ENCODE peak calls at places on chromosome 5, in nine cellular contexts. I, E, A, S, M, L, X, N and R are unnamed samples.

GRCh38 chr5:32223972-32224608 is 50.0 kb upstream of the GOLPH3 start:
- DNase-seq in I (no peak), E (peak; percentile 78), A (no peak), S (no peak), M (no peak), L (no peak), X (peak; percentile 48), N (peak; percentile 43), R (no peak)

GRCh38 chr5:78727786-78728761 is 79.5 kb upstream of the LHFPL2 start:
- DNase-seq in I (no peak), E (no peak), A (no peak), S (no peak), M (no peak), L (peak; percentile 36), X (no peak), N (no peak), R (no peak)

GRCh38 chr5:56601641-56602071 is 213.7 kb upstream of the MAP3K1 start:
- DNase-seq in I (no peak), E (peak; percentile 43), A (no peak), S (no peak), M (no peak), L (no peak), X (no peak), N (no peak), R (no peak)

GRCh38 chr5:88674262-88675158 is 208.5 kb downstream of the MEF2C start:
- DNase-seq in I (no peak), E (peak; percentile 56), A (no peak), S (no peak), M (no peak), L (no peak), X (no peak), N (no peak), R (no peak)

GRCh38 chr5:36644727-36645126 is 38.3 kb downstream of the SLC1A3 start:
- DNase-seq in I (no peak), E (no peak), A (no peak), S (no peak), M (no peak), L (no peak), X (no peak), N (no peak), R (no peak)

GRCh38 chr5:9617739-9618504 is 12.2 kb downstream of the TAS2R1 start:
- DNase-seq in I (no peak), E (no peak), A (no peak), S (no peak), M (no peak), L (no peak), X (no peak), N (no peak), R (no peak)

GRCh38 chr5:24110019-24110615 is 534.7 kb downstream of the CDH10 start:
- DNase-seq in I (no peak), E (peak; percentile 32), A (no peak), S (no peak), M (no peak), L (no peak), X (no peak), N (no peak), R (no peak)

GRCh38 chr5:88666761-88667186 is 216.2 kb downstream of the MEF2C start:
- DNase-seq in I (no peak), E (no peak), A (no peak), S (no peak), M (no peak), L (no peak), X (no peak), N (no peak), R (no peak)

GRCh38 chr5:35415305-35415704 is 185.0 kb upstream of the PRLR start:
- DNase-seq in I (no peak), E (no peak), A (no peak), S (no peak), M (no peak), L (no peak), X (no peak), N (no peak), R (no peak)

GRCh38 chr5:139690385-139691274 is 42.5 kb downstream of the CXXC5 start:
- DNase-seq in I (no peak), E (peak; percentile 62), A (peak; percentile 75), S (no peak), M (peak; percentile 83), L (no peak), X (no peak), N (no peak), R (no peak)

GRCh38 chr5:111224561-111224989 is 391 bp downstream of the CAMK4 start:
- DNase-seq in I (no peak), E (no peak), A (no peak), S (no peak), M (no peak), L (no peak), X (no peak), N (no peak), R (no peak)

GRCh38 chr5:56589486-56589870 is 225.9 kb upstream of the MAP3K1 start:
- DNase-seq in I (no peak), E (no peak), A (no peak), S (no peak), M (no peak), L (no peak), X (no peak), N (no peak), R (no peak)

GRCh38 chr5:141476132-141476909 is 555 bp downstream of the PCDHGC3 start:
- DNase-seq in I (peak; percentile 69), E (peak; percentile 31), A (peak; percentile 74), S (peak; percentile 18), M (peak; percentile 83), L (peak; percentile 72), X (peak; percentile 54), N (peak; percentile 49), R (peak; percentile 84)

GRCh38 chr5:94674841-94675382 is 56.4 kb downstream of the SLF1 start:
- DNase-seq in I (no peak), E (no peak), A (no peak), S (no peak), M (no peak), L (no peak), X (no peak), N (no peak), R (no peak)

GRCh38 chr5:150078802-150079654 is 7.3 kb downstream of the CSF1R start:
- DNase-seq in I (no peak), E (no peak), A (no peak), S (no peak), M (no peak), L (no peak), X (peak; percentile 9), N (no peak), R (peak; percentile 45)

GRCh38 chr5:147223951-147224791 is 10.7 kb upstream of the STK32A start:
- DNase-seq in I (no peak), E (peak; percentile 56), A (no peak), S (no peak), M (no peak), L (peak; percentile 67), X (no peak), N (no peak), R (no peak)

GRCh38 chr5:15702102-15702501 is 202.1 kb downstream of the FBXL7 start:
- DNase-seq in I (no peak), E (no peak), A (no peak), S (no peak), M (no peak), L (no peak), X (no peak), N (no peak), R (no peak)

DNA sequence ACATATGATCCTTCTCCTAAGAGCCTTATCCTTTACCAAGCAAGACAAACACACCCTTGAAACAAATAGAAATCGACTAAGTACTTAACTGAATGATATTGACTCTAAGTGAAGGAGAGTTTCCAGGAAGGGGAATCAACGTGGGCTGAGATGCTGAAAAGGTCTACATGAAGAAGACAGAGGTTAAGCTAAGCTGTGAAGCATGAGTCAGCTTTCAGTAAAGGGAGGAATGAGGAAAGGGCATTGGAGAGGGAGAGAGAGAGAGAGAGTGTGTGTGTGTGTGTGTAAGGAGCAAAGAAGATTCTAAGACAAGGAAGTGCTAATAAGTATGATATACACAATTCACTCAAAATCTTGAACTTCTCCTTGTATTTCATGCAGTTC is 83.6 kb upstream of the LIFR start:
- DNase-seq in I (no peak), E (no peak), A (no peak), S (no peak), M (no peak), L (no peak), X (no peak), N (no peak), R (no peak)
- H3K9me3 ChIP-seq in I (no peaks in the 10 kb centered on the region), E (no peaks in the 10 kb centered on the region), A (no peaks in the 10 kb centered on the region), S (no peaks in the 10 kb centered on the region), M (no peaks in the 10 kb centered on the region), L (no peaks in the 10 kb centered on the region), X (no peaks in the 10 kb centered on the region), N (no peaks in the 10 kb centered on the region), R (no peaks in the 10 kb centered on the region)

DNA sequence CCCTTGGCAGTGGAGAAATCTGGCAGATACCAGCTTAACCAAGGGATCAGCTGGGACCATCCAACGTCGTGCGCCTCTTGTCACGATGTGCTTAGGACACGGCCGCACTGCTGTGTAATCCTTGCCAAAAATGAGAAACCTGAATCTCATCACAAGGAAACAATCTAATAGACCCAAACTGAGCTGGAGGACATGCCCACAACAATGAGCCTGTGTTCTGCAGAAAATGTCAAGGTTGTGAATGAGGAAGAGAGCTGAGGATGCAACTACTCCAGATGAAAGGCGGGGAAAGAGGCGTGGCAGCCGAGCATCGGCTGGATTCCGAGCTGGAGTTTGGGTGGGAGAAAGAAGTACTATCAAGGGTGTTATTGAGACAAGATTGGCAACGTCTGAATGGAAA is 46.8 kb downstream of the DUSP1 start:
- DNase-seq in I (no peak), E (no peak), A (no peak), S (no peak), M (no peak), L (no peak), X (peak; percentile 79), N (no peak), R (no peak)
- H3K4me1 ChIP-seq in I (peaks cover 14% of the 10 kb centered on the region), E (peaks cover 5% of the 10 kb centered on the region), A (peaks cover 5% of the 10 kb centered on the region), S (peaks cover 2% of the 10 kb centered on the region), M (peaks cover 18% of the 10 kb centered on the region), L (no peaks in the 10 kb centered on the region), X (no peaks in the 10 kb centered on the region), N (peaks cover 21% of the 10 kb centered on the region), R (peaks cover 14% of the 10 kb centered on the region)

DNA sequence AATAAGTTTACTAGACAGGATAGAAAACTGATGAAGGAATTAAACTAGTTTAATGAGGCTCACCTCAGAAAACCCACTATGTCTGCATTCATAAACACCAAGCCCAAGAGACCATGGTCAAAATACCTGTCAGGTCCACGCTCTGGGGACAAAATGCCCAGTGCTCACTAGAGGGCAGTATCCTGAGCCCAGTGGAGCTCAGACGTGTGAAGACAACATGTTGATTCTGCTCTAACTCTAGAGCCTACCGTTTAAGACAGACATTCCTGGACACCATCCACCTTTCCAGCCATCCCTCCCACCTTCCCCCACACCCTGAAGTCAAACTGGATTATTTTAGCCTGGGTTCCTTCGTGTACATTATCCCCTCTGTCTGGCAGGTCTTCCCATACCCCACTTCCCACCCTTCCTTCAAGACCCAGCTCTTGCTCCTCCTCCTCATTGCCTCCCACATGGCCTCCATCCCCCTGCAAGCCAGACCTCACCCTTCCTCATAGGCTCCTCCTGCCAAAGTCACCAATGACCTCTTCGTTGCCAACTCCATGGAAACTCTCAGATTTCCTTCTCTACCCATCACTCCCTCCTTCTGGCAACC is 142.3 kb upstream of the FSTL4 start:
- DNase-seq in I (no peak), E (peak; percentile 60), A (no peak), S (peak; percentile 13), M (no peak), L (peak; percentile 47), X (no peak), N (peak; percentile 38), R (no peak)
- TF ChIP-seq CTCF in I (no peak), E (peak; percentile 79), A (no peak), S (peak; percentile 79), M (peak; percentile 18), L (no peak), X (no peak), N (peak; percentile 25), R (peak; percentile 59)

GRCh38 chr5:179079165-179079987 is 19.2 kb downstream of the ZNF354C start:
- DNase-seq in I (no peak), E (no peak), A (no peak), S (no peak), M (no peak), L (no peak), X (no peak), N (no peak), R (no peak)

GRCh38 chr5:179080724-179081123 is 20.6 kb downstream of the ZNF354C start:
- DNase-seq in I (no peak), E (no peak), A (no peak), S (no peak), M (no peak), L (no peak), X (no peak), N (no peak), R (no peak)
- H3K9me3 ChIP-seq in I (peaks cover 100% of the 10 kb centered on the region), E (no peaks in the 10 kb centered on the region), A (peaks cover 94% of the 10 kb centered on the region), S (peaks cover 79% of the 10 kb centered on the region), M (peaks cover 93% of the 10 kb centered on the region), L (peaks cover 100% of the 10 kb centered on the region), X (peaks cover 100% of the 10 kb centered on the region), N (peaks cover 96% of the 10 kb centered on the region), R (peaks cover 99% of the 10 kb centered on the region)